ENCODE peak calls at places on chromosomes 12 and 14, in ten cellular contexts. B, F, P, S, T, Y, G, L, W and Q are unnamed samples.
A peak's percentile ranks its signal among the peaks of the same experiment; 100 is the strongest.

GRCh38 chr12:26277511-26278246 is 82.3 kb downstream of the SSPN start:
- DNase-seq in B (no peak), F (no peak), P (no peak), S (no peak), T (no peak), Y (no peak), G (peak; percentile 60), L (peak; percentile 65), W (no peak), Q (no peak)

GRCh38 chr14:69316449-69317391 is 56.8 kb downstream of the GALNT16 start:
- DNase-seq in B (no peak), F (no peak), P (peak; percentile 52), S (no peak), T (no peak), Y (no peak), G (peak; percentile 91), L (peak; percentile 99), W (peak; percentile 44), Q (no peak)

GRCh38 chr12:121580959-121581680 is at the start of gene KDM2B:
- DNase-seq in B (no peak), F (peak; percentile 73), P (no peak), S (no peak), T (peak; percentile 62), Y (peak; percentile 46), G (peak; percentile 41), L (peak; percentile 61), W (no peak), Q (peak; percentile 73)

GRCh38 chr14:102187044-102187443 is 47.3 kb downstream of the WDR20 start:
- DNase-seq in B (no peak), F (no peak), P (no peak), S (no peak), T (no peak), Y (no peak), G (peak; percentile 77), L (peak; percentile 91), W (no peak), Q (no peak)

GRCh38 chr12:52676163-52676562 is 4.0 kb downstream of the KRT1 start:
- DNase-seq in B (no peak), F (no peak), P (no peak), S (no peak), T (no peak), Y (no peak), G (no peak), L (no peak), W (no peak), Q (no peak)

GRCh38 chr12:78870539-78870938 is 6.0 kb downstream of the SYT1 start:
- DNase-seq in B (no peak), F (no peak), P (no peak), S (no peak), T (no peak), Y (no peak), G (no peak), L (no peak), W (no peak), Q (peak; percentile 39)

GRCh38 chr14:103099081-103099732 is 4.7 kb downstream of the EXOC3L4 start:
- DNase-seq in B (no peak), F (no peak), P (peak; percentile 52), S (no peak), T (no peak), Y (no peak), G (no peak), L (no peak), W (peak; percentile 85), Q (no peak)

GRCh38 chr14:68977137-68977740 is 1.9 kb downstream of the ACTN1 start:
- DNase-seq in B (no peak), F (no peak), P (no peak), S (no peak), T (peak; percentile 63), Y (no peak), G (no peak), L (no peak), W (no peak), Q (no peak)

GRCh38 chr14:76446486-76446885 is 70.5 kb downstream of the ESRRB start:
- DNase-seq in B (no peak), F (no peak), P (no peak), S (no peak), T (no peak), Y (no peak), G (no peak), L (no peak), W (no peak), Q (no peak)

GRCh38 chr12:53954694-53955035 is at the start of gene HOXC12:
- DNase-seq in B (no peak), F (no peak), P (no peak), S (no peak), T (no peak), Y (no peak), G (peak; percentile 64), L (no peak), W (peak; percentile 77), Q (peak; percentile 42)

GRCh38 chr12:11812558-11813421 is 163.3 kb downstream of the ETV6 start:
- DNase-seq in B (no peak), F (peak; percentile 58), P (peak; percentile 80), S (no peak), T (peak; percentile 89), Y (peak; percentile 72), G (no peak), L (no peak), W (peak; percentile 64), Q (peak; percentile 70)

GRCh38 chr14:92649934-92650545 is 98.4 kb downstream of the LGMN start:
- DNase-seq in B (no peak), F (peak; percentile 55), P (no peak), S (no peak), T (no peak), Y (peak; percentile 36), G (no peak), L (peak; percentile 98), W (no peak), Q (no peak)

GRCh38 chr14:101066826-101067508 is 163.4 kb upstream of the RTL1 start:
- DNase-seq in B (no peak), F (no peak), P (peak; percentile 53), S (no peak), T (no peak), Y (no peak), G (no peak), L (no peak), W (no peak), Q (no peak)

GRCh38 chr12:49230810-49231209 is 34.1 kb upstream of the TUBA1C start:
- DNase-seq in B (no peak), F (no peak), P (no peak), S (no peak), T (no peak), Y (no peak), G (no peak), L (no peak), W (no peak), Q (no peak)

GRCh38 chr14:55780156-55780946 is 200.3 kb downstream of the KTN1 start:
- DNase-seq in B (no peak), F (no peak), P (no peak), S (no peak), T (no peak), Y (no peak), G (peak; percentile 77), L (peak; percentile 39), W (no peak), Q (no peak)

GRCh38 chr14:24079521-24080141 is 8.3 kb downstream of the CPNE6 start:
- DNase-seq in B (peak; percentile 100), F (peak; percentile 47), P (peak; percentile 2), S (no peak), T (peak; percentile 90), Y (no peak), G (no peak), L (no peak), W (peak; percentile 91), Q (peak; percentile 90)

GRCh38 chr14:102538598-102539543 is 29.3 kb upstream of the ANKRD9 start:
- DNase-seq in B (no peak), F (no peak), P (no peak), S (no peak), T (no peak), Y (no peak), G (no peak), L (no peak), W (peak; percentile 53), Q (no peak)

GRCh38 chr14:73958591-73958990 is 8.5 kb downstream of the COQ6 start:
- DNase-seq in B (no peak), F (no peak), P (no peak), S (no peak), T (no peak), Y (no peak), G (no peak), L (no peak), W (no peak), Q (no peak)

GRCh38 chr12:108399514-108399913 is 60.4 kb upstream of the CMKLR1 start:
- DNase-seq in B (peak; percentile 91), F (peak; percentile 12), P (no peak), S (no peak), T (no peak), Y (no peak), G (no peak), L (peak; percentile 11), W (no peak), Q (no peak)

GRCh38 chr14:49861923-49862673 is 9.5 kb upstream of the NEMF start:
- DNase-seq in B (peak; percentile 93), F (peak; percentile 92), P (peak; percentile 83), S (peak; percentile 68), T (peak; percentile 93), Y (peak; percentile 83), G (peak; percentile 88), L (peak; percentile 88), W (peak; percentile 59), Q (peak; percentile 82)

GRCh38 chr14:71499018-71499417 is 433.2 kb upstream of the RGS6 start:
- DNase-seq in B (no peak), F (no peak), P (no peak), S (no peak), T (no peak), Y (no peak), G (no peak), L (no peak), W (no peak), Q (no peak)